ENCODE peak calls at places on chromosomes 16 and 17, in six cellular contexts. C is A549, Y is activated T-cell treated with anti-CD3 and anti-CD28 coated beads for 48 hours, P is cardiac muscle cell, V is hypothalamus, Z is epithelial cell of esophagus. J is an unnamed sample.

GRCh38 chr17:45809484-45809883 is 25.4 kb downstream of the CRHR1 start:
- DNase-seq in V (no peak), C (no peak), Z (no peak), Y (no peak), P (no peak), J (no peak)

GRCh38 chr17:47744168-47745036 is 11.4 kb downstream of the TBX21 start:
- DNase-seq in Y (no peak), C (no peak), P (no peak), Z (no peak), V (no peak), J (no peak)

GRCh38 chr17:72640415-72641165 is 451.9 kb downstream of the SLC39A11 start:
- DNase-seq in P (peak), V (no peak), Z (no peak), C (no peak), Y (no peak), J (no peak)

GRCh38 chr16:25713785-25714570 is 22.2 kb downstream of the HS3ST4 start:
- DNase-seq in Y (no peak), V (no peak), Z (no peak), C (no peak), P (no peak), J (no peak)

GRCh38 chr17:80502578-80502877 is 26.1 kb upstream of the NPTX1 start:
- DNase-seq in P (no peak), V (no peak), Y (no peak), C (no peak), Z (no peak), J (no peak)

GRCh38 chr16:84683691-84684591 is 15.9 kb upstream of the USP10 start:
- DNase-seq in Y (no peak), P (no peak), Z (no peak), C (no peak), V (no peak), J (no peak)

GRCh38 chr17:83183150-83183820 is 103.9 kb downstream of the METRNL start:
- DNase-seq in Z (no peak), P (peak), Y (no peak), V (no peak), C (no peak), J (no peak)

GRCh38 chr17:74737299-74738050 is 419 bp downstream of the RAB37 start:
- DNase-seq in Z (no peak), P (peak), Y (no peak), V (no peak), C (peak), J (no peak)

GRCh38 chr17:77601054-77601979 is 357.2 kb upstream of the TNRC6C start:
- DNase-seq in Z (no peak), P (no peak), Y (no peak), C (no peak), V (no peak), J (no peak)

GRCh38 chr17:82003411-82004381 is 19.0 kb downstream of the CENPX start:
- DNase-seq in Y (no peak), Z (peak), P (peak), V (no peak), C (peak), J (peak)

GRCh38 chr17:71975331-71975801 is 145.5 kb upstream of the SOX9 start:
- DNase-seq in V (no peak), Y (no peak), Z (peak), C (no peak), P (peak), J (peak)

GRCh38 chr17:8056232-8056975 is 17.5 kb downstream of the ALOX15B start:
- DNase-seq in Y (no peak), Z (peak), V (no peak), P (peak), C (no peak), J (peak)

GRCh38 chr16:12340151-12340733 is 363.7 kb downstream of the SNX29 start:
- DNase-seq in Z (peak), Y (no peak), V (no peak), C (peak), P (peak), J (peak)

GRCh38 chr17:43155666-43156065 is 15.3 kb upstream of the NBR1 start:
- DNase-seq in Z (no peak), Y (no peak), C (no peak), V (no peak), P (no peak), J (no peak)

GRCh38 chr17:79671387-79671752 is 59.4 kb upstream of the ENPP7 start:
- DNase-seq in C (no peak), Z (no peak), V (no peak), Y (no peak), P (no peak), J (no peak)

GRCh38 chr16:12050361-12050760 is 73.8 kb downstream of the SNX29 start:
- DNase-seq in Z (no peak), P (no peak), C (no peak), V (no peak), Y (no peak), J (no peak)

GRCh38 chr16:81485824-81486554 is 41.4 kb downstream of the CMIP start:
- DNase-seq in Y (no peak), V (no peak), C (no peak), P (peak), Z (peak), J (no peak)